ENCODE peak calls at places on chromosome 2, in nine cellular contexts. N is colonic mucosa; Z is cardiac fibroblast; W is psoas muscle; E is aorta; D is activated T-helper 9 cell treated with anti-CD3 and anti-CD28 coated beads, Interleukin-2, amount 50 U/mL, for 16 hours; A is SIG-M5; Q is fibroblast of lung; B is NCI-H2029 treated with DMSO at 0.1 percent for 48 hours. I is an unnamed sample.

GRCh38 chr2:68936889-68937288 is 15.8 kb downstream of the GKN2 start:
- DNase-seq in N (no peak), Z (no peak), W (no peak), E (no peak), D (no peak), A (no peak), Q (no peak), B (no peak), I (no peak)

GRCh38 chr2:233798335-233799086 is 20.4 kb downstream of the MROH2A start:
- DNase-seq in N (no peak), Z (no peak), W (no peak), E (peak), D (no peak), A (no peak), Q (no peak), B (no peak), I (no peak)

GRCh38 chr2:8761529-8762164 is 75.8 kb downstream of the KIDINS220 start:
- DNase-seq in N (no peak), Z (peak), W (no peak), E (no peak), D (no peak), A (no peak), Q (peak), B (no peak), I (peak)

GRCh38 chr2:127624321-127625145 is 21.4 kb upstream of the GPR17 start:
- DNase-seq in N (no peak), Z (no peak), W (no peak), E (peak), D (no peak), A (no peak), Q (no peak), B (no peak), I (no peak)

GRCh38 chr2:86301010-86301409 is 36.4 kb downstream of the REEP1 start:
- DNase-seq in N (no peak), Z (peak), W (no peak), E (no peak), D (no peak), A (no peak), Q (no peak), B (no peak), I (no peak)

GRCh38 chr2:27798948-27799645 is 27.6 kb downstream of the MRPL33 start:
- DNase-seq in N (no peak), Z (peak), W (peak), E (peak), D (no peak), A (no peak), Q (peak), B (no peak), I (no peak)

GRCh38 chr2:98582523-98582922 is 25.8 kb downstream of the COA5 start:
- DNase-seq in N (peak), Z (no peak), W (no peak), E (no peak), D (no peak), A (no peak), Q (no peak), B (no peak), I (no peak)

GRCh38 chr2:133884739-133885381 is 316.6 kb upstream of the NCKAP5 start:
- DNase-seq in N (no peak), Z (peak), W (no peak), E (no peak), D (no peak), A (no peak), Q (peak), B (no peak), I (peak)

GRCh38 chr2:137896467-137896866 is 67.8 kb upstream of the HNMT start:
- DNase-seq in N (no peak), Z (no peak), W (no peak), E (no peak), D (no peak), A (no peak), Q (no peak), B (no peak), I (no peak)

GRCh38 chr2:44524347-44524926 is 162.7 kb downstream of the CAMKMT start:
- DNase-seq in N (no peak), Z (no peak), W (no peak), E (no peak), D (no peak), A (no peak), Q (no peak), B (no peak), I (no peak)

I was measured in Karpas-422.